ENCODE peak calls at places on chromosomes 5 and 9, in ten cellular contexts. One of them, this sample, is unnamed.

GRCh38 chr9:136852664-136853595 is 784 bp downstream of the MAMDC4 start:
- DNase-seq in body of pancreas: no peak
- DNase-seq in neural progenitor cell: no peak
- DNase-seq in colonic mucosa: peak
- DNase-seq in NB4: no peak
- DNase-seq in HL-60: no peak
- DNase-seq in heart left ventricle: no peak
- DNase-seq in cardiac muscle cell: no peak
- DNase-seq in gastrocnemius medialis: no peak
- DNase-seq in HCT116: no peak
- DNase-seq in this sample: no peak

GRCh38 chr5:173279166-173279565 is 44.2 kb upstream of the NKX2-5 start:
- DNase-seq in body of pancreas: no peak
- DNase-seq in neural progenitor cell: no peak
- DNase-seq in colonic mucosa: no peak
- DNase-seq in NB4: no peak
- DNase-seq in HL-60: no peak
- DNase-seq in heart left ventricle: no peak
- DNase-seq in cardiac muscle cell: no peak
- DNase-seq in gastrocnemius medialis: no peak
- DNase-seq in HCT116: no peak
- DNase-seq in this sample: no peak

GRCh38 chr5:166961028-166961427 is 1330.4 kb upstream of the WWC1 start:
- DNase-seq in body of pancreas: peak
- DNase-seq in neural progenitor cell: no peak
- DNase-seq in colonic mucosa: no peak
- DNase-seq in NB4: peak
- DNase-seq in HL-60: no peak
- DNase-seq in heart left ventricle: no peak
- DNase-seq in cardiac muscle cell: no peak
- DNase-seq in gastrocnemius medialis: no peak
- DNase-seq in HCT116: no peak
- DNase-seq in this sample: no peak

GRCh38 chr5:103354446-103354845 is 95.9 kb downstream of the MACIR start:
- DNase-seq in body of pancreas: no peak
- DNase-seq in neural progenitor cell: no peak
- DNase-seq in colonic mucosa: no peak
- DNase-seq in NB4: no peak
- DNase-seq in HL-60: no peak
- DNase-seq in heart left ventricle: no peak
- DNase-seq in cardiac muscle cell: no peak
- DNase-seq in gastrocnemius medialis: no peak
- DNase-seq in HCT116: no peak
- DNase-seq in this sample: no peak

GRCh38 chr5:74034738-74035137 is 408.7 kb downstream of the ARHGEF28 start:
- DNase-seq in body of pancreas: no peak
- DNase-seq in neural progenitor cell: no peak
- DNase-seq in colonic mucosa: no peak
- DNase-seq in NB4: no peak
- DNase-seq in HL-60: no peak
- DNase-seq in heart left ventricle: no peak
- DNase-seq in cardiac muscle cell: no peak
- DNase-seq in gastrocnemius medialis: no peak
- DNase-seq in HCT116: no peak
- DNase-seq in this sample: no peak

GRCh38 chr5:171705830-171706229 is 79.8 kb upstream of the SMIM23 start:
- DNase-seq in body of pancreas: no peak
- DNase-seq in neural progenitor cell: no peak
- DNase-seq in colonic mucosa: peak
- DNase-seq in NB4: no peak
- DNase-seq in HL-60: no peak
- DNase-seq in heart left ventricle: no peak
- DNase-seq in cardiac muscle cell: no peak
- DNase-seq in gastrocnemius medialis: no peak
- DNase-seq in HCT116: no peak
- DNase-seq in this sample: no peak

GRCh38 chr5:61866930-61867329 is 439.1 kb upstream of the KIF2A start:
- DNase-seq in body of pancreas: no peak
- DNase-seq in neural progenitor cell: no peak
- DNase-seq in colonic mucosa: no peak
- DNase-seq in NB4: peak
- DNase-seq in HL-60: peak
- DNase-seq in heart left ventricle: no peak
- DNase-seq in cardiac muscle cell: no peak
- DNase-seq in gastrocnemius medialis: no peak
- DNase-seq in HCT116: peak
- DNase-seq in this sample: no peak

GRCh38 chr9:92724528-92725265 is 39.9 kb downstream of the BICD2 start:
- DNase-seq in body of pancreas: no peak
- DNase-seq in neural progenitor cell: no peak
- DNase-seq in colonic mucosa: peak
- DNase-seq in NB4: no peak
- DNase-seq in HL-60: no peak
- DNase-seq in heart left ventricle: no peak
- DNase-seq in cardiac muscle cell: no peak
- DNase-seq in gastrocnemius medialis: no peak
- DNase-seq in HCT116: no peak
- DNase-seq in this sample: no peak

GRCh38 chr9:82570226-82570625 is 492.7 kb downstream of the RASEF start:
- DNase-seq in body of pancreas: no peak
- DNase-seq in neural progenitor cell: no peak
- DNase-seq in colonic mucosa: no peak
- DNase-seq in NB4: no peak
- DNase-seq in HL-60: no peak
- DNase-seq in heart left ventricle: no peak
- DNase-seq in cardiac muscle cell: no peak
- DNase-seq in gastrocnemius medialis: no peak
- DNase-seq in HCT116: no peak
- DNase-seq in this sample: no peak

GRCh38 chr5:176637556-176637955 is 7.1 kb downstream of the EIF4E1B start:
- DNase-seq in body of pancreas: no peak
- DNase-seq in neural progenitor cell: no peak
- DNase-seq in colonic mucosa: no peak
- DNase-seq in NB4: no peak
- DNase-seq in HL-60: no peak
- DNase-seq in heart left ventricle: no peak
- DNase-seq in cardiac muscle cell: no peak
- DNase-seq in gastrocnemius medialis: no peak
- DNase-seq in HCT116: no peak
- DNase-seq in this sample: no peak

GRCh38 chr5:14436801-14437542 is 144.6 kb upstream of the OTULINL start:
- DNase-seq in body of pancreas: no peak
- DNase-seq in neural progenitor cell: no peak
- DNase-seq in colonic mucosa: no peak
- DNase-seq in NB4: no peak
- DNase-seq in HL-60: no peak
- DNase-seq in heart left ventricle: no peak
- DNase-seq in cardiac muscle cell: no peak
- DNase-seq in gastrocnemius medialis: no peak
- DNase-seq in HCT116: no peak
- DNase-seq in this sample: no peak

GRCh38 chr5:15009420-15009819 is 137.8 kb upstream of the ANKH start:
- DNase-seq in body of pancreas: peak
- DNase-seq in neural progenitor cell: no peak
- DNase-seq in colonic mucosa: peak
- DNase-seq in NB4: no peak
- DNase-seq in HL-60: no peak
- DNase-seq in heart left ventricle: no peak
- DNase-seq in cardiac muscle cell: no peak
- DNase-seq in gastrocnemius medialis: no peak
- DNase-seq in HCT116: peak
- DNase-seq in this sample: no peak

GRCh38 chr9:83266618-83267543 is 203.9 kb upstream of the RASEF start:
- DNase-seq in body of pancreas: peak
- DNase-seq in neural progenitor cell: no peak
- DNase-seq in colonic mucosa: no peak
- DNase-seq in NB4: no peak
- DNase-seq in HL-60: no peak
- DNase-seq in heart left ventricle: peak
- DNase-seq in cardiac muscle cell: peak
- DNase-seq in gastrocnemius medialis: peak
- DNase-seq in HCT116: no peak
- DNase-seq in this sample: no peak

GRCh38 chr5:134227259-134227658 is 1.4 kb upstream of the PPP2CA start:
- DNase-seq in body of pancreas: peak
- DNase-seq in neural progenitor cell: peak
- DNase-seq in colonic mucosa: peak
- DNase-seq in NB4: peak
- DNase-seq in HL-60: no peak
- DNase-seq in heart left ventricle: peak
- DNase-seq in cardiac muscle cell: no peak
- DNase-seq in gastrocnemius medialis: no peak
- DNase-seq in HCT116: no peak
- DNase-seq in this sample: no peak

GRCh38 chr5:149775785-149776184 is 45.7 kb downstream of the PPARGC1B start:
- DNase-seq in body of pancreas: no peak
- DNase-seq in neural progenitor cell: peak
- DNase-seq in colonic mucosa: no peak
- DNase-seq in NB4: peak
- DNase-seq in HL-60: peak
- DNase-seq in heart left ventricle: no peak
- DNase-seq in cardiac muscle cell: peak
- DNase-seq in gastrocnemius medialis: no peak
- DNase-seq in HCT116: peak
- DNase-seq in this sample: no peak
- TF ChIP-seq CTCF in body of pancreas: no peak
- TF ChIP-seq CTCF in neural progenitor cell: peak
- TF ChIP-seq CTCF in colonic mucosa: no peak
- TF ChIP-seq CTCF in NB4: peak
- TF ChIP-seq CTCF in HL-60: peak
- TF ChIP-seq CTCF in heart left ventricle: peak
- TF ChIP-seq CTCF in cardiac muscle cell: peak
- TF ChIP-seq CTCF in gastrocnemius medialis: peak
- TF ChIP-seq CTCF in HCT116: peak
- TF ChIP-seq CTCF in this sample: peak

GRCh38 chr5:174311121-174311520 is 265.6 kb downstream of the NSG2 start:
- DNase-seq in body of pancreas: no peak
- DNase-seq in neural progenitor cell: no peak
- DNase-seq in colonic mucosa: no peak
- DNase-seq in NB4: peak
- DNase-seq in HL-60: no peak
- DNase-seq in heart left ventricle: no peak
- DNase-seq in cardiac muscle cell: no peak
- DNase-seq in gastrocnemius medialis: no peak
- DNase-seq in HCT116: no peak
- DNase-seq in this sample: no peak

GRCh38 chr5:174312270-174312617 is 266.7 kb downstream of the NSG2 start:
- DNase-seq in body of pancreas: no peak
- DNase-seq in neural progenitor cell: no peak
- DNase-seq in colonic mucosa: no peak
- DNase-seq in NB4: no peak
- DNase-seq in HL-60: no peak
- DNase-seq in heart left ventricle: no peak
- DNase-seq in cardiac muscle cell: no peak
- DNase-seq in gastrocnemius medialis: no peak
- DNase-seq in HCT116: no peak
- DNase-seq in this sample: no peak

GRCh38 chr5:174309131-174309845 is 263.8 kb downstream of the NSG2 start:
- DNase-seq in body of pancreas: no peak
- DNase-seq in neural progenitor cell: no peak
- DNase-seq in colonic mucosa: peak
- DNase-seq in NB4: no peak
- DNase-seq in HL-60: no peak
- DNase-seq in heart left ventricle: no peak
- DNase-seq in cardiac muscle cell: no peak
- DNase-seq in gastrocnemius medialis: no peak
- DNase-seq in HCT116: no peak
- DNase-seq in this sample: no peak

GRCh38 chr5:174311531-174312269 is 266.2 kb downstream of the NSG2 start:
- DNase-seq in body of pancreas: peak
- DNase-seq in neural progenitor cell: peak
- DNase-seq in colonic mucosa: peak
- DNase-seq in NB4: peak
- DNase-seq in HL-60: peak
- DNase-seq in heart left ventricle: peak
- DNase-seq in cardiac muscle cell: peak
- DNase-seq in gastrocnemius medialis: no peak
- DNase-seq in HCT116: no peak
- DNase-seq in this sample: no peak

GRCh38 chr5:174310243-174310642 is 264.7 kb downstream of the NSG2 start:
- DNase-seq in body of pancreas: no peak
- DNase-seq in neural progenitor cell: no peak
- DNase-seq in colonic mucosa: no peak
- DNase-seq in NB4: no peak
- DNase-seq in HL-60: no peak
- DNase-seq in heart left ventricle: no peak
- DNase-seq in cardiac muscle cell: no peak
- DNase-seq in gastrocnemius medialis: no peak
- DNase-seq in HCT116: no peak
- DNase-seq in this sample: no peak
- H3K4me3 ChIP-seq in body of pancreas: no peak
- H3K4me3 ChIP-seq in neural progenitor cell: no peak
- H3K4me3 ChIP-seq in colonic mucosa: no peak
- H3K4me3 ChIP-seq in NB4: no peak
- H3K4me3 ChIP-seq in HL-60: no peak
- H3K4me3 ChIP-seq in heart left ventricle: no peak
- H3K4me3 ChIP-seq in cardiac muscle cell: no peak
- H3K4me3 ChIP-seq in gastrocnemius medialis: no peak
- H3K4me3 ChIP-seq in HCT116: no peak
- H3K4me3 ChIP-seq in this sample: no peak

GRCh38 chr9:98751210-98751609 is 42.5 kb upstream of the GABBR2 start:
- DNase-seq in body of pancreas: no peak
- DNase-seq in neural progenitor cell: no peak
- DNase-seq in colonic mucosa: no peak
- DNase-seq in NB4: no peak
- DNase-seq in HL-60: no peak
- DNase-seq in heart left ventricle: no peak
- DNase-seq in cardiac muscle cell: no peak
- DNase-seq in gastrocnemius medialis: no peak
- DNase-seq in HCT116: no peak
- DNase-seq in this sample: no peak

GRCh38 chr9:98760231-98760630 is 36.1 kb downstream of the ANKS6 start:
- DNase-seq in body of pancreas: no peak
- DNase-seq in neural progenitor cell: no peak
- DNase-seq in colonic mucosa: no peak
- DNase-seq in NB4: no peak
- DNase-seq in HL-60: no peak
- DNase-seq in heart left ventricle: no peak
- DNase-seq in cardiac muscle cell: no peak
- DNase-seq in gastrocnemius medialis: no peak
- DNase-seq in HCT116: no peak
- DNase-seq in this sample: no peak

GRCh38 chr9:98750396-98751060 is 41.8 kb upstream of the GABBR2 start:
- DNase-seq in body of pancreas: no peak
- DNase-seq in neural progenitor cell: no peak
- DNase-seq in colonic mucosa: no peak
- DNase-seq in NB4: peak
- DNase-seq in HL-60: peak
- DNase-seq in heart left ventricle: no peak
- DNase-seq in cardiac muscle cell: no peak
- DNase-seq in gastrocnemius medialis: no peak
- DNase-seq in HCT116: no peak
- DNase-seq in this sample: no peak

GRCh38 chr9:98755006-98755618 is 41.2 kb downstream of the ANKS6 start:
- DNase-seq in body of pancreas: no peak
- DNase-seq in neural progenitor cell: no peak
- DNase-seq in colonic mucosa: peak
- DNase-seq in NB4: no peak
- DNase-seq in HL-60: no peak
- DNase-seq in heart left ventricle: no peak
- DNase-seq in cardiac muscle cell: no peak
- DNase-seq in gastrocnemius medialis: no peak
- DNase-seq in HCT116: no peak
- DNase-seq in this sample: no peak
- TF ChIP-seq CTCF in body of pancreas: no peak
- TF ChIP-seq CTCF in neural progenitor cell: peak
- TF ChIP-seq CTCF in colonic mucosa: no peak
- TF ChIP-seq CTCF in NB4: no peak
- TF ChIP-seq CTCF in HL-60: no peak
- TF ChIP-seq CTCF in heart left ventricle: no peak
- TF ChIP-seq CTCF in cardiac muscle cell: no peak
- TF ChIP-seq CTCF in gastrocnemius medialis: no peak
- TF ChIP-seq CTCF in HCT116: no peak
- TF ChIP-seq CTCF in this sample: no peak

GRCh38 chr5:131279209-131279608 is 15.4 kb downstream of the CDC42SE2 start:
- DNase-seq in body of pancreas: no peak
- DNase-seq in neural progenitor cell: no peak
- DNase-seq in colonic mucosa: no peak
- DNase-seq in NB4: no peak
- DNase-seq in HL-60: no peak
- DNase-seq in heart left ventricle: no peak
- DNase-seq in cardiac muscle cell: no peak
- DNase-seq in gastrocnemius medialis: no peak
- DNase-seq in HCT116: no peak
- DNase-seq in this sample: no peak
- H3K4me3 ChIP-seq in body of pancreas: no peak
- H3K4me3 ChIP-seq in neural progenitor cell: no peak
- H3K4me3 ChIP-seq in colonic mucosa: no peak
- H3K4me3 ChIP-seq in NB4: no peak
- H3K4me3 ChIP-seq in HL-60: no peak
- H3K4me3 ChIP-seq in heart left ventricle: no peak
- H3K4me3 ChIP-seq in cardiac muscle cell: no peak
- H3K4me3 ChIP-seq in gastrocnemius medialis: no peak
- H3K4me3 ChIP-seq in HCT116: no peak
- H3K4me3 ChIP-seq in this sample: no peak

This sample was measured in AG04449.